ENCODE peak calls at places on chromosomes 13 and 19, in five cellular contexts. O is Peyer's patch, B is A549, P is BE2C, Y is heart left ventricle. Z is an unnamed sample. For H3K4me1, the result is how much of the 10 kb centered on the place peaks cover.

GRCh38 chr13:45851171-45851889 is at the start of gene SIAH3:
- DNase-seq in O (no peak), B (no peak), P (no peak), Y (no peak), Z (peak)

GRCh38 chr13:20969182-20969581 is 66.6 kb upstream of the XPO4 start:
- DNase-seq in O (no peak), B (no peak), P (no peak), Y (no peak), Z (no peak)

GRCh38 chr13:44045179-44045562 is 165.5 kb downstream of the LACC1 start:
- DNase-seq in O (no peak), B (no peak), P (no peak), Y (no peak), Z (no peak)

GRCh38 chr19:778910-779653 is 18.2 kb upstream of the PTBP1 start:
- DNase-seq in O (no peak), B (peak), P (no peak), Y (no peak), Z (no peak)

GRCh38 chr13:26508885-26509284 is 48.6 kb upstream of the WASF3 start:
- DNase-seq in O (no peak), B (no peak), P (no peak), Y (peak), Z (no peak)

GRCh38 chr19:12833747-12834417 is 497 bp downstream of the RTBDN start:
- DNase-seq in O (no peak), B (no peak), P (peak), Y (no peak), Z (no peak)

GRCh38 chr19:13952154-13953020 is at the start of gene DCAF15:
- DNase-seq in O (peak), B (peak), P (peak), Y (peak), Z (peak)

GRCh38 chr13:44576396-44577235 is 486 bp upstream of the TSC22D1 start:
- DNase-seq in O (no peak), B (no peak), P (peak), Y (peak), Z (peak)

GRCh38 chr19:11242864-11243797 is 3.7 kb downstream of the ANGPTL8 start:
- DNase-seq in O (peak), B (peak), P (peak), Y (peak), Z (peak)

GRCh38 chr19:50461066-50461875 is 15.0 kb upstream of the EMC10 start:
- DNase-seq in O (peak), B (peak), P (peak), Y (peak), Z (peak)

GRCh38 chr19:40418040-40418439 is 4.9 kb upstream of the PRX start:
- DNase-seq in O (no peak), B (no peak), P (no peak), Y (no peak), Z (no peak)

GRCh38 chr13:70895599-70895998 is 787.3 kb upstream of the KLHL1 start:
- DNase-seq in O (no peak), B (no peak), P (no peak), Y (no peak), Z (no peak)

GRCh38 chr13:28582892-28583240 is 76.1 kb upstream of the POMP start:
- DNase-seq in O (no peak), B (no peak), P (no peak), Y (no peak), Z (no peak)

GRCh38 chr13:28585557-28585956 is 73.4 kb upstream of the POMP start:
- DNase-seq in O (no peak), B (no peak), P (no peak), Y (no peak), Z (no peak)

GRCh38 chr13:28583661-28584091 is 75.3 kb upstream of the POMP start:
- DNase-seq in O (no peak), B (no peak), P (no peak), Y (no peak), Z (no peak)

GRCh38 chr13:28586585-28587540 is 72.1 kb upstream of the POMP start:
- DNase-seq in O (no peak), B (no peak), P (no peak), Y (no peak), Z (no peak)

DNA sequence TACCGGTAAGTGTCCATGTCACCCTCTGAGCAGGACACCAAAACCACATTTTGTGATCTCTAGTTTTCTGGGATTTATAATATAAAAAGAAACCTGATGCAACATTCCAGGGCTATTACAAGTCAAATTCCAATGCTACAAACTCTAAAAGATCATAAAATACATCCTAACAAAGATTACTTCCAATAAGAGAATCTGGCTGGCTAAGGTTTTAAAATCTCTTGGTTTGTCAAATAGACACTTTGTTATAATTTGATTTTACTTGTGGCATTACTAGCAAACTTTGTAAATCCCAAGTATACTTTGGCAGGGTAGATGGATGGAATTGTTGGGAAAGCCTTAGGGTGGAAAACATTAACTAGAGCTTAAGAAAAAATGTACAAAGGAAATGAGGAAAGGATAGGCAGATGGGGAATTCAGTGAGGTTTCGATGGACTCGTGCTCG is 74.0 kb upstream of the POMP start:
- DNase-seq in O (no peak), B (no peak), P (no peak), Y (no peak), Z (no peak)
- TF ChIP-seq CTCF in O (no peak), B (no peak), P (no peak), Y (no peak), Z (no peak)

GRCh38 chr13:112741185-112741755 is 51.4 kb downstream of the ATP11A start:
- DNase-seq in O (peak), B (no peak), P (no peak), Y (no peak), Z (no peak)
- H3K4me3 ChIP-seq in O (no peak), B (no peak), P (no peak), Y (peak), Z (no peak)

DNA sequence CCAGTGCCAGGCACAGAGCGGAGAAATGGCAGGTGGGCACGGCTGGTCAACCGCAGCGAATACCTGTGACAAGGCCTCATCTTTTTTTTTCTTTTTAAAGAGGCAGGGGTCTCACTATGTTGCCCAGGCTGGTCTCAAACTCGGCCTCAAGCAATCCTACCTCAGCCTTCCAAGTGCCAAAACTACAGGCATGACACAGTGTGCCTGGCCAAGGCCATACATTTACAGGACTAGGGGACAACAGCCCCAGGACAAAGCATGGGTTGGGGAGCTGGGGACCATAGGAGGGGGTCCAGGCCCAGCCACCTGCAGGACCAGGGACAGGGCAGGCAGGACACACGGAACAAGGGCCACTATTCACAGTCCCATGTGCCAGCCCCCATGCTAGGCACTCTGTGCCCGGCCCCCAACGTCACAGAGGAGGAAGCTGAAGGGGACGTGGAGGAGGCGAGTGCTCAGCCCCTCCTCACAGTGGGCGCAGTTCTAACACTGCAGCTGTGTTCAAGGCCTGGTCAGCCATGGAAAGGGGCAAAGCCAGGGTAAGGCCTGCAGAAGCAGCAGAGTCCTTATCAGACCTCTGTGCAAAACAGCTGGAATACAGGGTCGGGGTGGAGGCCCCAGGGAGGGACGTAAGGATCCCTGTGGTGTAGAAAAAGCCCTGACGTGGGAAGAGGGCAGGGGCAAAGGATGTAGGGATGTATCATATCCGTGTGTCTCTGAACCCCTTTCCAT is 28.3 kb downstream of the SH3GL1 start:
- DNase-seq in O (no peak), B (no peak), P (no peak), Y (no peak), Z (no peak)
- H3K4me1 ChIP-seq in O (half or more), B (half or more), P (under half), Y (half or more), Z (under half)

GRCh38 chr13:23375007-23375971 is 58.2 kb downstream of the SACS start:
- DNase-seq in O (peak), B (peak), P (peak), Y (peak), Z (peak)
- TF ChIP-seq CTCF in O (peak), B (no peak), P (no peak), Y (peak), Z (peak)

DNA sequence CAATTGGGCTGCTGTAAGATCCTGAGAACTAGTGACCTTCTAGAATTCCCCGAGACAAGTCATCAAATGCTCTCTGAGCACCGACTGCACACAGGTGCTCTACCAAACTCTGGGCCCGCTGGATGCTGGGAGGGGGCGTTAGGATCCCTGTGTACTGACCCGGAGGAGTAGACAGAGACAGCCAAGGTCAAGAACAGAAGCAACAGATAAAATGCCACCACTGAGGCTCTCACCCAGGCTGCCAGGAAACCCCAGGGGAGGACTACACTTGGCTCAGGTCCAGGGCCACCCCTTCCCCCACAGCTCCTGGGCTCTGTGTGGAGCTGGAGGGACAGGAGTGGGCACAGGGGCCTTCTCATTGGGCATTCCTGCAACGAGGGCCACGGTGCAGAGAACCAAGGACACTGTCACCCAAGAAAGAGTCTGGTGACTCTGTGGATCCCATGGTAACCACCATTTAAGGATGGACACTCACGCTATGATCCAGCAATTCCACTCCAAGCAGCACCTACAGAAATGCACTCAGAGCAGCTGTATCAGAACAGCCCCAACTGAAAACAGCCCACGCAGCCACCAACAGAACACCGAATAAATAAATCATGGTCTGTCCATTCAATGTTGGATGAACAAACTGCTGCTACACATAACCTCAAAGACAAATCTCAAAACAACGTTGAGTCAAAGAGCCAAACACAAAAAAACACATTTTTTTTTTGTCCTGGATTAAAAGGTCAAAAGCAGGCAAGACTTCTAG is 16.8 kb upstream of the SLC35E1 start:
- DNase-seq in O (no peak), B (no peak), P (no peak), Y (no peak), Z (no peak)
- H3K4me3 ChIP-seq in O (no peak), B (no peak), P (peak), Y (peak), Z (no peak)

GRCh38 chr19:9570255-9570654 is 14.0 kb downstream of the ZNF121 start:
- DNase-seq in O (no peak), B (no peak), P (no peak), Y (no peak), Z (no peak)

GRCh38 chr19:9565900-9566705 is 18.2 kb downstream of the ZNF121 start:
- DNase-seq in O (no peak), B (no peak), P (no peak), Y (no peak), Z (no peak)

DNA sequence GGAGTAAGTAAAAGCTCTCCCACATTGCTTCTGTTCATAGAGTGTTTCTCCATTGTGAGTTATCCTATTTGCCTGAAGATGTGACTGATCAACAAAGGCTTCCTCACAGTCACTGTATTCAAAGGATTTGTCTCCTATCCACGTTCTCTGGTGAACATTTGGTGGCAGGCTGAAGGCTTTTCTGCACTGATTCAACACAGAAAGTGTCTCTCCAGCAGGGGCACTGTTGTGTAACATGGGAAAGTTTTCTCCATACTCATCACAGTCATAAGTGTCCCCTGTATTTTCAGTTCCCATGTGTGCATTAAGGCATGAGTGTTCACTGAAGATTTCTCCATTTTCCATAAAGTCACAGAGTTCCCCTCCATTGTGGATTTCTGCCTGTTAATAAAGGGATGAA is 17.6 kb downstream of the ZNF121 start:
- DNase-seq in O (no peak), B (no peak), P (no peak), Y (no peak), Z (no peak)
- H3K4me1 ChIP-seq in O (under half), B (under half), P (under half), Y (under half), Z (under half)